ENCODE peak calls at places on chromosome 3, in four cellular contexts. S is GM23338, E is WTC11, I is GM12878. V is an unnamed sample.

GRCh38 chr3:40719660-40720287 is 195.0 kb downstream of the ZNF621 start:
- DNase-seq in I (no peak), E (peak), S (peak), V (peak)

GRCh38 chr3:149373235-149374125 is 4.0 kb downstream of the TM4SF1 start:
- DNase-seq in I (no peak), S (no peak), E (no peak), V (no peak)

GRCh38 chr3:31532587-31533168 is at the start of gene STT3B:
- DNase-seq in S (peak), I (peak), E (no peak), V (peak)

GRCh38 chr3:195869413-195870001 is 38.8 kb downstream of the TNK2 start:
- DNase-seq in S (no peak), I (no peak), E (no peak), V (no peak)

GRCh38 chr3:179037361-179037760 is 34.2 kb downstream of the ZMAT3 start:
- DNase-seq in I (no peak), E (no peak), S (no peak), V (no peak)

GRCh38 chr3:149971403-149972075 is 844 bp upstream of the PFN2 start:
- DNase-seq in E (peak), S (peak), I (no peak), V (no peak)

GRCh38 chr3:133167340-133168024 is 129.3 kb downstream of the TMEM108 start:
- DNase-seq in S (no peak), I (no peak), E (no peak), V (no peak)

GRCh38 chr3:132164469-132165092 is 129.8 kb upstream of the CPNE4 start:
- DNase-seq in S (no peak), I (no peak), E (no peak), V (no peak)

GRCh38 chr3:34683851-34684250 is 885.4 kb downstream of the PDCD6IP start:
- DNase-seq in S (peak), E (peak), I (peak), V (peak)

GRCh38 chr3:127656906-127657305 is 15.8 kb upstream of the ABTB1 start:
- DNase-seq in E (no peak), I (no peak), S (no peak), V (no peak)

GRCh38 chr3:151410891-151411559 is 26.5 kb upstream of the P2RY12 start:
- DNase-seq in S (no peak), E (no peak), I (no peak), V (no peak)

GRCh38 chr3:177150970-177151627 is 46.2 kb downstream of the TBL1XR1 start:
- DNase-seq in E (no peak), S (no peak), I (peak), V (no peak)

GRCh38 chr3:50573566-50574279 is 4.4 kb downstream of the HEMK1 start:
- DNase-seq in I (no peak), S (no peak), E (no peak), V (no peak)

GRCh38 chr3:66437341-66437929 is 63.4 kb downstream of the LRIG1 start:
- DNase-seq in I (no peak), E (no peak), S (no peak), V (no peak)

GRCh38 chr3:122615303-122615702 is 37.9 kb downstream of the PARP15 start:
- DNase-seq in E (no peak), I (no peak), S (peak), V (no peak)

GRCh38 chr3:69306239-69307185 is 79.4 kb downstream of the FRMD4B start:
- DNase-seq in I (no peak), E (peak), S (peak), V (no peak)

GRCh38 chr3:36904641-36905040 is 40.2 kb downstream of the TRANK1 start:
- DNase-seq in S (peak), I (no peak), E (peak), V (peak)

GRCh38 chr3:139718415-139718814 is 40.6 kb upstream of the NMNAT3 start:
- DNase-seq in S (peak), E (peak), I (no peak), V (peak)

GRCh38 chr3:25663324-25664065 is 1.2 kb downstream of the TOP2B start:
- DNase-seq in I (no peak), E (no peak), S (peak), V (no peak)

GRCh38 chr3:154990543-154990942 is 89.6 kb upstream of the MME start:
- DNase-seq in S (no peak), I (no peak), E (no peak), V (no peak)

GRCh38 chr3:53818221-53819162 is 27.7 kb downstream of the CHDH start:
- DNase-seq in S (no peak), E (no peak), I (no peak), V (no peak)

GRCh38 chr3:109559389-109559788 is 222.0 kb upstream of the DPPA4 start:
- DNase-seq in E (no peak), S (no peak), I (no peak), V (no peak)

GRCh38 chr3:51388286-51389029 is 2.6 kb upstream of the RBM15B start:
- DNase-seq in I (no peak), S (peak), E (no peak), V (peak)

GRCh38 chr3:25856902-25857518 is 67.1 kb downstream of the OXSM start:
- DNase-seq in S (peak), I (no peak), E (no peak), V (no peak)

GRCh38 chr3:100310355-100310965 is 24.1 kb upstream of the NIT2 start:
- DNase-seq in I (no peak), S (no peak), E (no peak), V (no peak)

GRCh38 chr3:53045107-53045783 is 628 bp downstream of the SFMBT1 start:
- DNase-seq in S (peak), I (no peak), E (peak), V (peak)

GRCh38 chr3:177459397-177459796 is 262.1 kb upstream of the TBL1XR1 start:
- DNase-seq in S (no peak), I (no peak), E (no peak), V (no peak)

GRCh38 chr3:53168175-53168923 is 7.3 kb downstream of the PRKCD start:
- DNase-seq in S (no peak), I (no peak), E (peak), V (no peak)

GRCh38 chr3:52153389-52154096 is 680 bp downstream of the POC1A start:
- DNase-seq in I (no peak), S (peak), E (peak), V (peak)

GRCh38 chr3:27423463-27423862 is 54.3 kb upstream of the NEK10 start:
- DNase-seq in E (no peak), I (no peak), S (no peak), V (no peak)

GRCh38 chr3:52403271-52403841 is 41.5 kb downstream of the SEMA3G start:
- DNase-seq in I (no peak), E (no peak), S (no peak), V (no peak)

GRCh38 chr3:188217681-188218080 is 63.7 kb downstream of the LPP start:
- DNase-seq in S (no peak), E (no peak), I (no peak), V (no peak)

GRCh38 chr3:129727707-129728106 is 121.2 kb upstream of the PLXND1 start:
- DNase-seq in S (no peak), I (no peak), E (no peak), V (no peak)

GRCh38 chr3:69901802-69902201 is 97.7 kb upstream of the SAMMSON start:
- DNase-seq in S (no peak), E (no peak), I (no peak), V (no peak)

GRCh38 chr3:31132132-31132769 is 237.8 kb upstream of the GADL1 start:
- DNase-seq in E (no peak), S (peak), I (peak), V (no peak)

GRCh38 chr3:137121704-137122314 is 164.0 kb downstream of the IL20RB start:
- DNase-seq in E (peak), S (peak), I (peak), V (no peak)

GRCh38 chr3:94256888-94257813 is 194.3 kb downstream of the NSUN3 start:
- DNase-seq in E (no peak), S (peak), I (no peak), V (no peak)

GRCh38 chr3:23760871-23761373 is 44.8 kb upstream of the UBE2E1 start:
- DNase-seq in S (peak), E (no peak), I (peak), V (no peak)

GRCh38 chr3:23762214-23763039 is 43.3 kb upstream of the UBE2E1 start:
- DNase-seq in E (no peak), S (no peak), I (peak), V (no peak)

GRCh38 chr3:23761440-23761896 is 44.3 kb upstream of the UBE2E1 start:
- DNase-seq in E (no peak), S (peak), I (peak), V (no peak)

GRCh38 chr3:23764407-23764806 is 41.3 kb upstream of the UBE2E1 start:
- DNase-seq in E (no peak), I (no peak), S (no peak), V (no peak)

DNA sequence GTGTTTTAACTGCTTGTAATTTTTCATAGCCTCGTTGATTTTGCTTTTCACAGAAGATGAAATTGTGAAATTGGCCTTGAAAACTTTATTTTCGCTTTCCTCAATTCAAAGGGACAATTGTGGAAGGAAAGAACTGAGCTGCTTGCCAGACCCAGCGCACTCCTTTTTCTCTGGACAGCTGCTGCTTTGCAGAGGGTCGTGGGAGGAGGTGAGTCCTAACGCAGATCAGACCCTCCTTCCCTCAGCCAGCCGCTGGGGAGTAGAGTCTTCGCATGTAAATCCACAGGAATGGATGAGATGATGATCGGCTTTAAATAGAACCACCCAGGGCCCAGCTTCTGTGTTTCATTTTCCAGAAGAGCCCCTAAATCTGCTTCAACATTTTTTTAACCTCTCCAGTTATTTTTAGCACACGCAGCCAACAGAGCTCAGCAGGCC is 42.7 kb upstream of the UBE2E1 start:
- DNase-seq in E (no peak), S (no peak), I (no peak), V (no peak)
- TF ChIP-seq CREB1 in E (no peak), S (no peak), I (no peak), V (no peak)

GRCh38 chr3:108469126-108469525 is 41.3 kb downstream of the MYH15 start:
- DNase-seq in I (no peak), E (no peak), S (no peak), V (no peak)
- TF ChIP-seq CREB1 in I (no peak), E (no peak), S (no peak), V (no peak)

DNA sequence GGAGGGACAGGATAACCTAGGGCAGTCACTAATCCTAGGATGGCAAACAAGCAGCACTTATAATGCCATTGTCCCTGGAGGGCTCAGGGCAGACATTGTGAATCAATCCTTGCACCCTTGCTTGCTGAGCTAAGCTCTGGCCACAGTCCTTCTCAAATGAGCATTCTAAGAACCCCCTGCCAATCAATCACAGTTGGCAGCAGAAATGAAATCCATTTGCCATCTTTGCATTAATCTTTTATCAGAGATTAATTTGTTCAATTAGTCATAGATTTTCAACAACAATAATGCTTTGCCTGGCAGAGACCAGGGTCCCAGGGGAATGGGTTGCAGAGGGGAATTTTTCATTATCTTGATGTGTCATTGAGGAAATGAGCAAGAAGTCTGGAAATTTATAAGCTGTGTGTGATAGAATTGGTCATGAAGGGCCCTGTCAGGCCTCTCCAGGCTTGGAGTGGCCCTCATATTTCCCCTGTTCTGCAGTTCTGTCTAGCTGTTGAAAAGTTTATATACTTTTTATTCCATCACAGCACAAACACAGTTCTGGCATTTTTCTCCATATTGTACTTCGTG is 57.3 kb upstream of the KY start:
- DNase-seq in S (no peak), E (no peak), I (no peak), V (no peak)
- TF ChIP-seq CREB1 in S (no peak), E (no peak), I (no peak), V (no peak)

GRCh38 chr3:8647137-8647970 is 2.8 kb upstream of the SSUH2 start:
- DNase-seq in S (no peak), E (no peak), I (no peak), V (no peak)
- TF ChIP-seq CREB1 in S (no peak), E (no peak), I (no peak), V (no peak)

DNA sequence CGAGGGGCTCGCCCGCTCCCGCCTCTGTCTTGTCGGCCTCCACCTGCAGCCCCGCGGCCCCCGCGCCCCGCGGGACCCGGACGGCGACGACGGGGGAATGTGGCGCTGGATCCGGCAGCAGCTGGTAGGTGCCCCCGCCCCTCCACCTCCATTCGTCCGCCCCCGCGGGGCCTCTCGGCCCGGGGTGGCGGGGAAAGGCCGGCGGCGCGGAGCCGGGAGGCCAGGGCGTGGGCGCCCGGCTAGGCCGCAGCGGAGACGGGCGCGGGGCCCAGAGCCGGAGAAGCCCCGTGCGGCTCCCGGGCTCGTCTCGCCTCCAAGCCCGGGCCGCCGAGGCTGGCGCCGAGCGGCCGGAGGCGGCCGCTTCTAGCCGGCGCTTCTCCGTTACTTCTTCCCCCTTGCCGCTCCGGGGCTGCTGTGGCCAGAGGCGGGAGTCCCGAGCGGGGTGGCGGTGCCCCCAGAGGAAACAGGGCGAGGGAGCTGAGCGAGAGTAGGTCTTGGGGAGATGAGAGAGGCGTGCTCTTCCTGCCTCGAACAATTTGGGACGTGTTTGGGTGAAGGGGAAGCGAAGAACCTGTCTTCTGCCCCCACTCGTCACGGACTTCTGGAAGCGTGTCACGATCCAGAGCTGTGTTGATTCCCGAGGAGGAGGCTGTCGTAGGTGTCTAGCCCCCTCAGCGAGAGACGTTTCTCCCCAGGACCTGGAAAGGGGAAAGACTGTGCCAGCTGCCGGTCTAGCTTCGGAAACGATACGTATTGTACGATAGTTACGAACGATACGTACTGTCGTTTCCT is 555 bp downstream of the ATP11B start:
- DNase-seq in E (peak), I (no peak), S (peak), V (peak)
- TF ChIP-seq CREB1 in E (no peak), I (peak), S (no peak), V (no peak)

V was measured in H1.